ENCODE peak calls at places on chromosomes 3 and 15, in five cellular contexts. X, V, M, H and R are unnamed samples.

GRCh38 chr3:36312351-36312750 is 68.0 kb upstream of the STAC start:
- DNase-seq in X (no peak), V (no peak), M (no peak), H (no peak), R (no peak)

GRCh38 chr3:98557324-98558010 is 25.7 kb downstream of the GPR15 start:
- DNase-seq in X (no peak), V (no peak), M (no peak), H (no peak), R (no peak)

GRCh38 chr3:89803711-89804110 is 696.3 kb downstream of the EPHA3 start:
- DNase-seq in X (no peak), V (no peak), M (no peak), H (no peak), R (no peak)

GRCh38 chr3:46488735-46489361 is 8.9 kb upstream of the RTP3 start:
- DNase-seq in X (peak), V (peak), M (peak), H (peak), R (peak)

GRCh38 chr3:140521751-140522445 is 156.0 kb upstream of the TRIM42 start:
- DNase-seq in X (no peak), V (no peak), M (peak), H (peak), R (no peak)

GRCh38 chr3:171376125-171376947 is 83.9 kb downstream of the TNIK start:
- DNase-seq in X (peak), V (no peak), M (no peak), H (peak), R (no peak)

GRCh38 chr15:63124506-63124905 is 2.8 kb downstream of the LACTB start:
- DNase-seq in X (no peak), V (peak), M (no peak), H (no peak), R (no peak)

GRCh38 chr3:30538787-30539186 is 67.6 kb upstream of the TGFBR2 start:
- DNase-seq in X (peak), V (no peak), M (no peak), H (peak), R (no peak)

GRCh38 chr3:64091501-64091900 is 68.2 kb upstream of the PSMD6 start:
- DNase-seq in X (no peak), V (peak), M (no peak), H (no peak), R (no peak)

GRCh38 chr15:87357608-87358007 is 898.9 kb downstream of the NTRK3 start:
- DNase-seq in X (no peak), V (no peak), M (no peak), H (no peak), R (no peak)

GRCh38 chr15:43911235-43911661 is 84.4 kb downstream of the WDR76 start:
- DNase-seq in X (peak), V (no peak), M (no peak), H (no peak), R (no peak)

GRCh38 chr3:105821433-105821832 is 47.4 kb downstream of the CBLB start:
- DNase-seq in X (peak), V (no peak), M (no peak), H (no peak), R (no peak)

GRCh38 chr15:91940466-91941381 is 87.2 kb downstream of the SLCO3A1 start:
- DNase-seq in X (no peak), V (no peak), M (no peak), H (no peak), R (no peak)

GRCh38 chr15:59339252-59339672 is 33.4 kb downstream of the MYO1E start:
- DNase-seq in X (no peak), V (no peak), M (no peak), H (no peak), R (no peak)

GRCh38 chr3:173090492-173090891 is 50.5 kb downstream of the SPATA16 start:
- DNase-seq in X (no peak), V (no peak), M (no peak), H (no peak), R (no peak)

GRCh38 chr3:31704651-31705179 is 172.0 kb downstream of the STT3B start:
- DNase-seq in X (peak), V (no peak), M (no peak), H (no peak), R (no peak)

GRCh38 chr15:90930861-90931629 is 1.3 kb downstream of the HDDC3 start:
- DNase-seq in X (no peak), V (no peak), M (no peak), H (no peak), R (no peak)

GRCh38 chr3:2958553-2958952 is 151.6 kb downstream of the IL5RA start:
- DNase-seq in X (peak), V (no peak), M (no peak), H (no peak), R (no peak)

GRCh38 chr3:47133641-47134040 is 30.3 kb downstream of the SETD2 start:
- DNase-seq in X (no peak), V (no peak), M (no peak), H (no peak), R (no peak)

GRCh38 chr3:102124301-102125158 is 275.2 kb downstream of the NFKBIZ start:
- DNase-seq in X (peak), V (no peak), M (no peak), H (peak), R (no peak)

GRCh38 chr3:103047640-103048370 is 613.0 kb downstream of the ZPLD1 start:
- DNase-seq in X (no peak), V (no peak), M (no peak), H (no peak), R (no peak)

GRCh38 chr3:107590786-107591185 is 68.0 kb downstream of the BBX start:
- DNase-seq in X (no peak), V (no peak), M (no peak), H (no peak), R (no peak)

GRCh38 chr3:114627760-114628159 is 333.9 kb downstream of the TIGIT start:
- DNase-seq in X (peak), V (no peak), M (no peak), H (peak), R (no peak)

GRCh38 chr15:38477637-38478036 is 23.7 kb downstream of the FAM98B start:
- DNase-seq in X (no peak), V (no peak), M (no peak), H (no peak), R (no peak)

GRCh38 chr3:13950042-13950441 is 70.2 kb upstream of the WNT7A start:
- DNase-seq in X (no peak), V (no peak), M (no peak), H (no peak), R (no peak)

GRCh38 chr3:62621171-62621570 is 247.8 kb upstream of the FEZF2 start:
- DNase-seq in X (no peak), V (no peak), M (no peak), H (no peak), R (no peak)

GRCh38 chr3:77795013-77795412 is 755.1 kb downstream of the ROBO2 start:
- DNase-seq in X (no peak), V (peak), M (peak), H (no peak), R (no peak)

GRCh38 chr3:51637941-51638471 is 33.0 kb upstream of the TEX264 start:
- DNase-seq in X (peak), V (peak), M (peak), H (peak), R (peak)

GRCh38 chr3:114584734-114585371 is 291.0 kb downstream of the TIGIT start:
- DNase-seq in X (no peak), V (no peak), M (no peak), H (no peak), R (no peak)

DNA sequence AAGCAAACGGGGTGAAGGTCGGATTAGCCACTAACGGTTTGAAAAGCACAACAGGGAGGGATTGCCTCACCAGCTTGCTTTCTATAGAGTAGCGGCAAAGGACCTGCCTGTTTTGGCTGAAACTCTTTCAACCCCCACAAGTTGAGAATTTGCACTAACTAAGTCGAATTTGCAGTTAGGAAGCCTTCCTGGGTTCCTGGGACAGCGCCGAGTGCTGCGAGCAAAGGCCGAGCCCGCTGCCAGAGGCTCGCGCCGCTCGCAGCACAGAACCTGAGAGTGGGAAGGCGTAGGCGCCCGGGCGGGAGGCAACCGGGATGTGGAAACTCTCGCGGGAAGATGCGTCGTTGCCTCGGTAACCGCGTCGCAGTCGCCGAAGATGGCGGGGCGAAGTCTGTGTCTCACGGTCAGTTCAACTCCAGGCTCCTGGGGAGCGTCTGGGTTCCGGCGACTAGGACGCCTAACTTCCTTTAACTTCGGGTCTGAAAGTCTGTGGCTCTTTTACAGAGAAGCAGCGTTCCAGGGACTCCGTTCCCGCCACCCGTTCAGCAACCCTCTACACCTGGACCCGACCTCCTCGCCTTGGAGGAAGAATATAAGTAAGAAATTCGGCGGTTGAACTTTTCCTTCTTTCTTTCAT is at the start of gene TEX9:
- DNase-seq in X (peak), V (peak), M (peak), H (peak), R (peak)
- H2BK12ac ChIP-seq in X (no peak), V (no peak), M (no peak), H (no peak), R (no peak)

DNA sequence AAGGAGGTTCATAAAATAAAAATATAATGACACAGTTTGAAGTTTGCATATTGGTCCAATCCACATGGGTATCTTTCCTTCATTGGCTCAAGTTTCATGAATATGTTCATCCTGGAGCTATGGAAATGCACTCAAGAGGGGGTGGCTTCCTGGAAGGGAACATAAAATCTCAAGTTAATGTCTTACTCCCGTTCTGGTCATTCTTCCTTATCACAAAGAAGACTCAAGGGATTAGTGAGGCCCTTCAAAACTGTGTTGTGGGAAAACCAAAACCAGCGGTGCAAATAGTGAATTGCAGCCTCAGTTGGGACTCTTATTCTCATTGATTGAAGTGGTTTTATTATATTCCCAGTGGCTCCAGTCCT is 211.0 kb downstream of the PDCD6IP start:
- DNase-seq in X (peak), V (no peak), M (no peak), H (no peak), R (no peak)
- H3K4ac ChIP-seq in X (no peak), V (no peak), M (no peak), H (no peak), R (no peak)

GRCh38 chr3:131775660-131776059 is 259.2 kb downstream of the CPNE4 start:
- DNase-seq in X (no peak), V (no peak), M (no peak), H (no peak), R (no peak)

GRCh38 chr3:131772278-131772893 is 262.4 kb downstream of the CPNE4 start:
- DNase-seq in X (no peak), V (no peak), M (no peak), H (no peak), R (no peak)
- H2BK120ac ChIP-seq in X (no peak), V (no peak), M (no peak), H (no peak), R (no peak)

GRCh38 chr3:18027161-18027939 is 284.9 kb upstream of the TBC1D5 start:
- DNase-seq in X (no peak), V (no peak), M (no peak), H (no peak), R (no peak)

GRCh38 chr3:18019178-18019530 is 276.7 kb upstream of the TBC1D5 start:
- DNase-seq in X (no peak), V (no peak), M (no peak), H (no peak), R (no peak)

GRCh38 chr3:18030371-18030870 is 288.0 kb upstream of the TBC1D5 start:
- DNase-seq in X (no peak), V (no peak), M (no peak), H (peak), R (no peak)

GRCh38 chr3:18024715-18025114 is 282.3 kb upstream of the TBC1D5 start:
- DNase-seq in X (no peak), V (no peak), M (no peak), H (no peak), R (no peak)
- H2BK12ac ChIP-seq in X (no peak), V (no peak), M (no peak), H (no peak), R (no peak)

GRCh38 chr15:74613953-74614743 is 1.5 kb upstream of the CLK3 start:
- DNase-seq in X (no peak), V (peak), M (peak), H (peak), R (peak)

GRCh38 chr15:74614744-74615312 is 808 bp upstream of the CLK3 start:
- DNase-seq in X (peak), V (no peak), M (peak), H (peak), R (no peak)

GRCh38 chr15:74616996-74617395 is 1.4 kb downstream of the CLK3 start:
- DNase-seq in X (no peak), V (no peak), M (no peak), H (no peak), R (no peak)

GRCh38 chr15:74616020-74616939 is 644 bp downstream of the CLK3 start:
- DNase-seq in X (peak), V (no peak), M (no peak), H (peak), R (no peak)

DNA sequence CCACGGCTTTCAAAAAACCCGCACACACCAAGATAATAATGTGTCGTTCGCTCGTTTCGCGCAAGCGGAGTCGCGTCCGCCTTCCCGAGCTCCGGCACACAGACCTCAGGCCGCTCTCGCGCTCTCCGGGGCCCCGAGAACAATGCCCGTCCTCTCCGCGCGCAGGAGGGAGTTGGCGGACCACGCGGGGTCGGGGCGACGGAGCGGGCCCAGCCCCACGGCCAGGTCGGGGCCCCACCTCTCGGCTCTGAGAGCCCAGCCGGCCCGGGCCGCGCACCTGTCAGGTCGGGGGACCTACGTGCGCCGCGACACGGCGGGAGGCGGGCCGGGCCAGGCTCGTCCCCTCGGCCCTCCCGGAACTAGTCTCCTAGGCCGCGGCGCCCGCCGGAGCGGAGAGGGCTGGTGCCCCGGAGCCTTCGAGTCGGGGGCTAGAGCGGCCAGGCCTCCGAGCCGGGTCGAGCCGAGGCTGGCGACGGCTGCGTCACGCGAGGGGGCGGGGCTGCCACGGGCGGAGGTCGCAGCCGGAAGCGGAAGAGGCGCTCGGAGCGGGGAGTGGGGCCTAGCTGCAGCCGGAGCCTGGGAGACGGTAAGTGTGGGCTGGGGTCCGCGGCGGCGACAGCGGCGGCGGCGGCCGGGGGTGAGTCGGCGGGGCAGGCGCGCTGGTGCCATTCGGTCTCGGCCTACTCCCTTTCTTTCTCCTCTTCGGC is at the start of gene CLK3:
- DNase-seq in X (peak), V (peak), M (peak), H (peak), R (peak)
- H3K4ac ChIP-seq in X (peak), V (no peak), M (no peak), H (peak), R (peak)